ENCODE peak calls at places on chromosomes 6 and 20, in five cellular contexts. N, C, J, T and P are unnamed samples. For H3K36me3, the result is how much of the 10 kb centered on the place peaks cover.

GRCh38 chr6:35972471-35972985 is 51.6 kb upstream of the SRPK1 start:
- DNase-seq in N (no peak), C (no peak), T (no peak), J (no peak), P (no peak)

GRCh38 chr20:20019123-20019522 is 2.0 kb downstream of the NAA20 start:
- DNase-seq in N (no peak), C (no peak), J (peak), T (no peak), P (no peak)

GRCh38 chr6:35727206-35727934 is 9.5 kb upstream of the ARMC12 start:
- DNase-seq in N (peak), J (peak), T (peak), C (peak), P (peak)

GRCh38 chr6:164345340-164345739 is 930.8 kb downstream of the QKI start:
- DNase-seq in J (no peak), N (no peak), C (no peak), T (no peak), P (no peak)

GRCh38 chr6:130381012-130381411 is 15.2 kb downstream of the TMEM200A start:
- DNase-seq in T (no peak), N (no peak), C (no peak), J (no peak), P (no peak)

GRCh38 chr6:4265740-4266139 is 130.4 kb upstream of the ECI2 start:
- DNase-seq in C (no peak), J (no peak), T (no peak), N (no peak), P (no peak)

GRCh38 chr20:53224851-53225250 is 252.7 kb downstream of the TSHZ2 start:
- DNase-seq in T (peak), C (no peak), J (no peak), N (no peak), P (no peak)

GRCh38 chr20:43430265-43430664 is 27.4 kb upstream of the SRSF6 start:
- DNase-seq in N (no peak), J (no peak), T (no peak), C (no peak), P (no peak)

GRCh38 chr20:62830821-62831220 is 14.0 kb downstream of the COL9A3 start:
- DNase-seq in C (no peak), J (no peak), T (no peak), N (peak), P (no peak)

GRCh38 chr20:20390393-20390792 is 22.5 kb downstream of the INSM1 start:
- DNase-seq in C (no peak), N (no peak), T (no peak), J (no peak), P (no peak)

GRCh38 chr6:27867941-27868705 is 44.1 kb downstream of the OR2B2 start:
- DNase-seq in N (no peak), J (no peak), T (peak), C (no peak), P (no peak)

GRCh38 chr20:8812818-8813217 is 256.1 kb upstream of the PLCB4 start:
- DNase-seq in N (no peak), C (peak), T (no peak), J (peak), P (peak)

GRCh38 chr6:122580731-122581130 is 29.5 kb upstream of the PKIB start:
- DNase-seq in J (no peak), C (no peak), N (no peak), T (no peak), P (no peak)

GRCh38 chr6:33746036-33746600 is 587 bp downstream of the IP6K3 start:
- DNase-seq in T (peak), N (peak), C (peak), J (no peak), P (no peak)

GRCh38 chr20:51496964-51497363 is 45.6 kb downstream of the NFATC2 start:
- DNase-seq in N (no peak), T (no peak), J (no peak), C (no peak), P (no peak)

GRCh38 chr6:7781240-7781639 is 55.3 kb downstream of the BMP6 start:
- DNase-seq in N (no peak), J (no peak), C (no peak), T (no peak), P (no peak)

GRCh38 chr6:142728367-142728766 is 216.6 kb downstream of the HIVEP2 start:
- DNase-seq in T (peak), N (no peak), J (peak), C (no peak), P (no peak)

GRCh38 chr6:169793408-169793807 is 42.0 kb downstream of the ERMARD start:
- DNase-seq in T (no peak), J (no peak), C (no peak), N (no peak), P (no peak)

GRCh38 chr20:58752565-58752964 is 60.0 kb downstream of the NPEPL1 start:
- DNase-seq in J (no peak), C (no peak), T (no peak), N (no peak), P (no peak)

GRCh38 chr20:58498445-58499068 is 16.6 kb downstream of the APCDD1L start:
- DNase-seq in C (no peak), N (no peak), T (no peak), J (no peak), P (no peak)

GRCh38 chr6:34018026-34018425 is 127.9 kb downstream of the GRM4 start:
- DNase-seq in J (no peak), T (no peak), C (no peak), N (no peak), P (no peak)

GRCh38 chr6:105507811-105508210 is 104.9 kb upstream of the PREP start:
- DNase-seq in T (no peak), C (no peak), N (no peak), J (no peak), P (no peak)

GRCh38 chr6:15592610-15593009 is 70.2 kb downstream of the DTNBP1 start:
- DNase-seq in C (no peak), T (no peak), N (no peak), J (no peak), P (no peak)

GRCh38 chr6:130513770-130514169 is 148.0 kb downstream of the TMEM200A start:
- DNase-seq in C (no peak), N (no peak), T (peak), J (no peak), P (no peak)

GRCh38 chr20:62709537-62709905 is 885 bp downstream of the NTSR1 start:
- DNase-seq in T (no peak), C (no peak), N (no peak), J (no peak), P (no peak)

GRCh38 chr6:26224547-26224912 is 137.3 kb downstream of the HFE start:
- DNase-seq in T (no peak), C (no peak), N (no peak), J (no peak), P (no peak)

GRCh38 chr20:22470620-22471026 is 113.7 kb downstream of the FOXA2 start:
- DNase-seq in J (no peak), C (no peak), T (no peak), N (no peak), P (no peak)

GRCh38 chr6:108408453-108408852 is 113.6 kb downstream of the AFG1L start:
- DNase-seq in J (peak), C (peak), T (peak), N (no peak), P (no peak)

GRCh38 chr6:49336514-49337131 is 126.4 kb downstream of the MMUT start:
- DNase-seq in J (peak), N (no peak), T (peak), C (no peak), P (no peak)

GRCh38 chr6:85449388-85449817 is 480 bp upstream of the NT5E start:
- DNase-seq in C (peak), N (no peak), T (peak), J (peak), P (no peak)

GRCh38 chr20:50456452-50457324 is 53.5 kb upstream of the PTPN1 start:
- DNase-seq in T (no peak), C (no peak), N (no peak), J (peak), P (no peak)

GRCh38 chr6:89412071-89413005 is at the start of gene RRAGD:
- DNase-seq in C (peak), N (peak), J (peak), T (peak), P (peak)

GRCh38 chr20:5529331-5530142 is 212.8 kb upstream of the PROKR2 start:
- DNase-seq in J (peak), C (peak), T (peak), N (peak), P (peak)

GRCh38 chr6:43679057-43679456 is 8.5 kb downstream of the MRPS18A start:
- DNase-seq in T (no peak), J (no peak), N (no peak), C (no peak), P (no peak)
- H3K36me3 ChIP-seq in T (under half), J (under half), N (under half), C (under half), P (half or more)

DNA sequence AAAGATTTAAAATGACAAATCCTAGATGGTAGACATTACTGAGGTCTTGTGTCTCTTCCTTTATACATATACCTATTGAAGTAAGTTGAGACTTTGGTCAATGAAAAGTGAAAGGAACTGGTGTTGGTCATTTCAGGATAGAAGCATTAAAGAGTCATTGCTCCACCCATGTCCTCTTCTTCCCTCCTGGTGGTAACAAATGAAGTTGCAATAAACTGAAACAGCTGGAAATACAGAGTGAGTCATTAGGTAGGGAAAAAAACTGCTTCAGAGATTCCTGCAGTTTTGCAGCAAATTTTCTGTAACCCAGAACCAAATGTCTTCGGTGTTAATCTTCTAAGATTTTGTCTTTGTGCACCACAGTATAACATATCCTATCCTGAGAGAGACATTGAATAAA is 447.9 kb downstream of the EYS start:
- DNase-seq in N (no peak), T (peak), J (no peak), C (no peak), P (no peak)
- TF ChIP-seq CTCF in N (no peak), T (peak), J (no peak), C (no peak), P (no peak)

GRCh38 chr20:41064377-41064776 is 35.8 kb downstream of the TOP1 start:
- DNase-seq in J (no peak), N (no peak), T (no peak), C (no peak), P (no peak)
- H3K27ac ChIP-seq in J (no peak), N (no peak), T (no peak), C (no peak), P (no peak)

GRCh38 chr6:138914701-138915100 is 73.4 kb downstream of the REPS1 start:
- DNase-seq in C (no peak), N (no peak), J (no peak), T (no peak), P (no peak)

GRCh38 chr6:138909511-138909910 is 78.5 kb downstream of the REPS1 start:
- DNase-seq in J (no peak), C (no peak), T (no peak), N (no peak), P (no peak)

GRCh38 chr6:138907167-138907566 is 80.9 kb downstream of the REPS1 start:
- DNase-seq in J (no peak), C (no peak), T (no peak), N (no peak), P (no peak)

GRCh38 chr6:138909975-138910374 is 78.1 kb downstream of the REPS1 start:
- DNase-seq in T (no peak), J (no peak), C (no peak), N (no peak), P (no peak)

DNA sequence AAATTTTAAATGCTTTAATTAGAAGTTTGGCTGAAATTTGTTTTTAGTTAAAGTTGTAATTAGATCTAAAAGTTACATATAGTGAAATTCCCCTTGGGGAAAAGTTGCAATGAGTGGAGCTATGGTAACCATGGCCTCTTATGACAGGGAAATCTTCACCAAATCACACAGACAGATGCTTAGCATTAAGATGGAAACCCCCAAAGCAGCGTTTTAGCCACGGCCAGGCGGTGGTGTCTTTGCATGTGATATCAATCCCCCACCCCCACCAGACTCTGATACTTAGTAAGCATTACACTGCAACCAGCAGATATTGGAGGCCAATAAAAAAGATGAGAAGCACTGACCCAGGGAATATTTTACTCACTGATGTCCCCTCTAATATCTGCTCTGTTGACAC is 75.7 kb downstream of the REPS1 start:
- DNase-seq in N (no peak), C (no peak), T (no peak), J (no peak), P (no peak)
- H3K36me3 ChIP-seq in N (under half), C (under half), T (half or more), J (under half), P (half or more)